ENCODE peak calls at places on chromosomes 1 and 21, in four cellular contexts. J, F, D and H are unnamed samples.
A peak's percentile ranks its signal among the peaks of the same experiment; 100 is the strongest.

GRCh38 chr1:52337439-52337838 is 28.6 kb downstream of the CC2D1B start:
- DNase-seq in F (no peak), D (no peak), J (no peak), H (no peak)

GRCh38 chr21:33230518-33231324 is 983 bp downstream of the IFNAR2 start:
- DNase-seq in F (no peak), D (peak; percentile 40), J (peak; percentile 28), H (peak; percentile 43)

GRCh38 chr1:177351361-177352108 is 180.8 kb downstream of the BRINP2 start:
- DNase-seq in D (no peak), J (no peak), F (no peak), H (no peak)

GRCh38 chr21:25568230-25568629 is 39.1 kb downstream of the MRPL39 start:
- DNase-seq in F (no peak), D (peak; percentile 40), J (no peak), H (no peak)

GRCh38 chr21:38639782-38640750 is 141.8 kb upstream of the ERG start:
- DNase-seq in F (no peak), J (no peak), D (no peak), H (no peak)

GRCh38 chr1:235513495-235514366 is 9.5 kb upstream of the B3GALNT2 start:
- DNase-seq in F (peak; percentile 58), J (peak; percentile 33), D (no peak), H (peak; percentile 77)

GRCh38 chr21:42460391-42461184 is 35.4 kb downstream of the RSPH1 start:
- DNase-seq in J (no peak), D (peak; percentile 24), F (no peak), H (peak; percentile 97)

GRCh38 chr1:92017656-92018055 is 12.1 kb upstream of the EPHX4 start:
- DNase-seq in J (no peak), D (no peak), F (no peak), H (no peak)

GRCh38 chr1:155125511-155125945 is 2.1 kb upstream of the EFNA1 start:
- DNase-seq in F (no peak), D (no peak), J (no peak), H (peak; percentile 69)

GRCh38 chr1:27135920-27136551 is 18.9 kb downstream of the SLC9A1 start:
- DNase-seq in F (no peak), D (no peak), J (no peak), H (no peak)

GRCh38 chr1:193537266-193538003 is 351.0 kb upstream of the B3GALT2 start:
- DNase-seq in J (no peak), F (no peak), D (peak; percentile 73), H (peak; percentile 30)

GRCh38 chr1:119286587-119287181 is 81.9 kb upstream of the HAO2 start:
- DNase-seq in J (no peak), F (no peak), D (peak; percentile 15), H (peak; percentile 50)

GRCh38 chr1:55571767-55572166 is 356.6 kb upstream of the USP24 start:
- DNase-seq in F (no peak), J (no peak), D (no peak), H (no peak)

GRCh38 chr1:3515774-3516480 is 61.5 kb downstream of the ARHGEF16 start:
- DNase-seq in D (no peak), J (no peak), F (no peak), H (no peak)

GRCh38 chr1:66729130-66729922 is 22.9 kb upstream of the DYNLT5 start:
- DNase-seq in D (no peak), F (no peak), J (no peak), H (no peak)

GRCh38 chr1:159141584-159142518 is 29.6 kb upstream of the CADM3 start:
- DNase-seq in D (no peak), F (no peak), J (peak; percentile 44), H (no peak)

GRCh38 chr1:3456449-3456963 is 2.0 kb downstream of the ARHGEF16 start:
- DNase-seq in F (no peak), J (no peak), D (no peak), H (no peak)

GRCh38 chr1:110540891-110541685 is 22.1 kb upstream of the KCNA10 start:
- DNase-seq in D (no peak), F (no peak), J (no peak), H (no peak)

GRCh38 chr1:85581138-85581801 is 709 bp downstream of the CCN1 start:
- DNase-seq in F (peak; percentile 65), J (no peak), D (peak; percentile 47), H (peak; percentile 93)

GRCh38 chr1:119702384-119702783 is 9.3 kb upstream of the PHGDH start:
- DNase-seq in D (no peak), F (no peak), J (no peak), H (no peak)